ENCODE peak calls at places on chromosome 11, in eight cellular contexts. One of them, this sample, is unnamed.

GRCh38 chr11:17528181-17528691 is 16.0 kb downstream of the USH1C start:
- DNase-seq in tibial nerve: peak
- DNase-seq in head of caudate nucleus: peak
- DNase-seq in AG09309: no peak
- DNase-seq in T follicular helper cell: no peak
- DNase-seq in HuH-7: peak
- DNase-seq in right lobe of liver: peak
- DNase-seq in effector memory CD8-positive, alpha-beta T cell: peak
- DNase-seq in this sample: peak

GRCh38 chr11:93525601-93526000 is 17.6 kb downstream of the SMCO4 start:
- DNase-seq in T follicular helper cell: no peak
- DNase-seq in effector memory CD8-positive, alpha-beta T cell: no peak
- DNase-seq in right lobe of liver: no peak
- DNase-seq in AG09309: no peak
- DNase-seq in HuH-7: no peak
- DNase-seq in head of caudate nucleus: no peak
- DNase-seq in tibial nerve: no peak
- DNase-seq in this sample: no peak

GRCh38 chr11:123187670-123188507 is 7.2 kb downstream of the CLMP start:
- DNase-seq in T follicular helper cell: no peak
- DNase-seq in effector memory CD8-positive, alpha-beta T cell: no peak
- DNase-seq in AG09309: no peak
- DNase-seq in tibial nerve: no peak
- DNase-seq in right lobe of liver: no peak
- DNase-seq in head of caudate nucleus: no peak
- DNase-seq in HuH-7: no peak
- DNase-seq in this sample: no peak

GRCh38 chr11:58058276-58059010 is 27.7 kb downstream of the OR6Q1 start:
- DNase-seq in AG09309: no peak
- DNase-seq in head of caudate nucleus: no peak
- DNase-seq in HuH-7: no peak
- DNase-seq in tibial nerve: no peak
- DNase-seq in effector memory CD8-positive, alpha-beta T cell: no peak
- DNase-seq in right lobe of liver: no peak
- DNase-seq in T follicular helper cell: no peak
- DNase-seq in this sample: no peak

GRCh38 chr11:1953489-1954284 is 6.6 kb downstream of the MRPL23 start:
- DNase-seq in T follicular helper cell: no peak
- DNase-seq in right lobe of liver: peak
- DNase-seq in head of caudate nucleus: no peak
- DNase-seq in effector memory CD8-positive, alpha-beta T cell: no peak
- DNase-seq in AG09309: no peak
- DNase-seq in tibial nerve: peak
- DNase-seq in HuH-7: no peak
- DNase-seq in this sample: peak

GRCh38 chr11:34034053-34034452 is 17.5 kb upstream of the CAPRIN1 start:
- DNase-seq in right lobe of liver: no peak
- DNase-seq in HuH-7: no peak
- DNase-seq in effector memory CD8-positive, alpha-beta T cell: no peak
- DNase-seq in AG09309: no peak
- DNase-seq in tibial nerve: no peak
- DNase-seq in head of caudate nucleus: no peak
- DNase-seq in T follicular helper cell: no peak
- DNase-seq in this sample: no peak

GRCh38 chr11:86623041-86623621 is 49.3 kb downstream of the ME3 start:
- DNase-seq in T follicular helper cell: no peak
- DNase-seq in tibial nerve: no peak
- DNase-seq in HuH-7: no peak
- DNase-seq in effector memory CD8-positive, alpha-beta T cell: no peak
- DNase-seq in right lobe of liver: no peak
- DNase-seq in head of caudate nucleus: no peak
- DNase-seq in AG09309: no peak
- DNase-seq in this sample: no peak

GRCh38 chr11:9057032-9057431 is 34.4 kb downstream of the SCUBE2 start:
- DNase-seq in T follicular helper cell: no peak
- DNase-seq in right lobe of liver: no peak
- DNase-seq in tibial nerve: no peak
- DNase-seq in head of caudate nucleus: no peak
- DNase-seq in effector memory CD8-positive, alpha-beta T cell: no peak
- DNase-seq in HuH-7: no peak
- DNase-seq in AG09309: no peak
- DNase-seq in this sample: no peak

GRCh38 chr11:10002221-10002620 is 291.8 kb downstream of the SBF2 start:
- DNase-seq in effector memory CD8-positive, alpha-beta T cell: no peak
- DNase-seq in AG09309: no peak
- DNase-seq in head of caudate nucleus: no peak
- DNase-seq in right lobe of liver: no peak
- DNase-seq in T follicular helper cell: no peak
- DNase-seq in tibial nerve: no peak
- DNase-seq in HuH-7: no peak
- DNase-seq in this sample: no peak

GRCh38 chr11:6354651-6355485 is 34.6 kb upstream of the CAVIN3 start:
- DNase-seq in HuH-7: peak
- DNase-seq in effector memory CD8-positive, alpha-beta T cell: no peak
- DNase-seq in AG09309: no peak
- DNase-seq in T follicular helper cell: no peak
- DNase-seq in right lobe of liver: no peak
- DNase-seq in head of caudate nucleus: no peak
- DNase-seq in tibial nerve: no peak
- DNase-seq in this sample: no peak

GRCh38 chr11:108016647-108017046 is 7.9 kb downstream of the CUL5 start:
- DNase-seq in AG09309: no peak
- DNase-seq in effector memory CD8-positive, alpha-beta T cell: no peak
- DNase-seq in T follicular helper cell: no peak
- DNase-seq in HuH-7: no peak
- DNase-seq in tibial nerve: no peak
- DNase-seq in right lobe of liver: no peak
- DNase-seq in head of caudate nucleus: no peak
- DNase-seq in this sample: no peak

GRCh38 chr11:65414776-65415498 is 7.7 kb upstream of the NEAT1 start:
- DNase-seq in T follicular helper cell: no peak
- DNase-seq in effector memory CD8-positive, alpha-beta T cell: no peak
- DNase-seq in AG09309: no peak
- DNase-seq in HuH-7: no peak
- DNase-seq in tibial nerve: peak
- DNase-seq in head of caudate nucleus: no peak
- DNase-seq in right lobe of liver: peak
- DNase-seq in this sample: no peak

GRCh38 chr11:108494182-108494581 is 4.0 kb downstream of the POGLUT3 start:
- DNase-seq in AG09309: no peak
- DNase-seq in right lobe of liver: no peak
- DNase-seq in head of caudate nucleus: no peak
- DNase-seq in HuH-7: no peak
- DNase-seq in tibial nerve: no peak
- DNase-seq in effector memory CD8-positive, alpha-beta T cell: no peak
- DNase-seq in T follicular helper cell: no peak
- DNase-seq in this sample: no peak

GRCh38 chr11:128208329-128209220 is 378.8 kb downstream of the ETS1 start:
- DNase-seq in T follicular helper cell: no peak
- DNase-seq in tibial nerve: no peak
- DNase-seq in right lobe of liver: no peak
- DNase-seq in AG09309: peak
- DNase-seq in HuH-7: no peak
- DNase-seq in head of caudate nucleus: no peak
- DNase-seq in effector memory CD8-positive, alpha-beta T cell: no peak
- DNase-seq in this sample: no peak

GRCh38 chr11:98711011-98711410 is 309.7 kb upstream of the CNTN5 start:
- DNase-seq in head of caudate nucleus: no peak
- DNase-seq in T follicular helper cell: no peak
- DNase-seq in effector memory CD8-positive, alpha-beta T cell: no peak
- DNase-seq in tibial nerve: no peak
- DNase-seq in right lobe of liver: no peak
- DNase-seq in HuH-7: no peak
- DNase-seq in AG09309: no peak
- DNase-seq in this sample: no peak

GRCh38 chr11:82701847-82702520 is 31.7 kb downstream of the FAM181B start:
- DNase-seq in head of caudate nucleus: peak
- DNase-seq in AG09309: no peak
- DNase-seq in T follicular helper cell: no peak
- DNase-seq in HuH-7: peak
- DNase-seq in effector memory CD8-positive, alpha-beta T cell: no peak
- DNase-seq in tibial nerve: no peak
- DNase-seq in right lobe of liver: no peak
- DNase-seq in this sample: no peak

GRCh38 chr11:99614353-99614752 is 593.6 kb downstream of the CNTN5 start:
- DNase-seq in head of caudate nucleus: no peak
- DNase-seq in AG09309: no peak
- DNase-seq in tibial nerve: no peak
- DNase-seq in effector memory CD8-positive, alpha-beta T cell: no peak
- DNase-seq in HuH-7: no peak
- DNase-seq in T follicular helper cell: no peak
- DNase-seq in right lobe of liver: no peak
- DNase-seq in this sample: no peak

GRCh38 chr11:93945596-93945995 is 75.6 kb upstream of the HEPHL1 start:
- DNase-seq in head of caudate nucleus: no peak
- DNase-seq in AG09309: no peak
- DNase-seq in effector memory CD8-positive, alpha-beta T cell: no peak
- DNase-seq in HuH-7: no peak
- DNase-seq in right lobe of liver: no peak
- DNase-seq in T follicular helper cell: no peak
- DNase-seq in tibial nerve: no peak
- DNase-seq in this sample: no peak

GRCh38 chr11:113242767-113243397 is 71.5 kb upstream of the TTC12 start:
- DNase-seq in AG09309: peak
- DNase-seq in head of caudate nucleus: peak
- DNase-seq in effector memory CD8-positive, alpha-beta T cell: no peak
- DNase-seq in T follicular helper cell: no peak
- DNase-seq in HuH-7: no peak
- DNase-seq in tibial nerve: no peak
- DNase-seq in right lobe of liver: no peak
- DNase-seq in this sample: no peak

GRCh38 chr11:71080239-71081097 is 171.9 kb downstream of the SHANK2 start:
- DNase-seq in T follicular helper cell: no peak
- DNase-seq in effector memory CD8-positive, alpha-beta T cell: no peak
- DNase-seq in tibial nerve: peak
- DNase-seq in head of caudate nucleus: peak
- DNase-seq in HuH-7: peak
- DNase-seq in right lobe of liver: peak
- DNase-seq in AG09309: peak
- DNase-seq in this sample: peak

GRCh38 chr11:100619484-100619883 is 67.6 kb upstream of the ARHGAP42 start:
- DNase-seq in tibial nerve: no peak
- DNase-seq in T follicular helper cell: no peak
- DNase-seq in effector memory CD8-positive, alpha-beta T cell: no peak
- DNase-seq in HuH-7: no peak
- DNase-seq in AG09309: no peak
- DNase-seq in right lobe of liver: no peak
- DNase-seq in head of caudate nucleus: no peak
- DNase-seq in this sample: no peak

GRCh38 chr11:3983101-3983500 is 111.5 kb upstream of the RRM1 start:
- DNase-seq in tibial nerve: no peak
- DNase-seq in head of caudate nucleus: no peak
- DNase-seq in effector memory CD8-positive, alpha-beta T cell: no peak
- DNase-seq in right lobe of liver: no peak
- DNase-seq in T follicular helper cell: no peak
- DNase-seq in AG09309: no peak
- DNase-seq in HuH-7: no peak
- DNase-seq in this sample: no peak